ENCODE peak calls at places on chromosomes 16 and 17, in six cellular contexts. B, M, I, Z, C and L are unnamed samples.

GRCh38 chr17:43753488-43754129 is 5.0 kb downstream of the SOST start:
- DNase-seq in B (no peak), M (peak), I (no peak), Z (no peak), C (no peak), L (no peak)

GRCh38 chr17:57555636-57556175 is 189.4 kb downstream of the CCDC182 start:
- DNase-seq in B (no peak), M (no peak), I (no peak), Z (no peak), C (no peak), L (no peak)

GRCh38 chr17:4859816-4860625 is 26.9 kb downstream of the MINK1 start:
- DNase-seq in B (no peak), M (no peak), I (no peak), Z (no peak), C (no peak), L (no peak)

GRCh38 chr16:66263168-66263972 is 103.1 kb upstream of the CDH5 start:
- DNase-seq in B (no peak), M (no peak), I (no peak), Z (no peak), C (no peak), L (no peak)

GRCh38 chr16:46961373-46962353 is 11.8 kb downstream of the DNAJA2 start:
- DNase-seq in B (no peak), M (peak), I (no peak), Z (no peak), C (peak), L (no peak)

GRCh38 chr16:73326770-73327470 is 279.0 kb upstream of the ZFHX3 start:
- DNase-seq in B (no peak), M (no peak), I (no peak), Z (no peak), C (no peak), L (no peak)

GRCh38 chr17:57490890-57491289 is 234.6 kb downstream of the MSI2 start:
- DNase-seq in B (no peak), M (no peak), I (no peak), Z (no peak), C (no peak), L (no peak)

GRCh38 chr17:38724337-38724988 is 5.7 kb upstream of the CISD3 start:
- DNase-seq in B (no peak), M (no peak), I (peak), Z (no peak), C (no peak), L (no peak)

GRCh38 chr17:2706911-2707510 is 4.6 kb downstream of the CLUH start:
- DNase-seq in B (no peak), M (no peak), I (no peak), Z (no peak), C (no peak), L (no peak)

GRCh38 chr16:90012978-90013745 is 6.1 kb downstream of the DBNDD1 start:
- DNase-seq in B (no peak), M (no peak), I (no peak), Z (no peak), C (no peak), L (no peak)